ENCODE peak calls at places on chromosome X, in six cellular contexts. K, T, O, Y, J and N are unnamed samples.

GRCh38 chrX:87517571-87518141 is at the start of gene KLHL4:
- DNase-seq in K (no peak), T (peak; percentile 10), O (peak; percentile 56), Y (no peak), J (peak; percentile 18), N (peak; percentile 89)

GRCh38 chrX:153598541-153599191 is at the start of gene CCNQ:
- DNase-seq in K (no peak), T (no peak), O (no peak), Y (no peak), J (no peak), N (peak; percentile 61)

GRCh38 chrX:37420756-37421155 is 71.6 kb downstream of the PRRG1 start:
- DNase-seq in K (no peak), T (no peak), O (no peak), Y (no peak), J (no peak), N (no peak)

GRCh38 chrX:23373129-23373804 is 38.6 kb downstream of the PTCHD1 start:
- DNase-seq in K (no peak), T (no peak), O (no peak), Y (no peak), J (no peak), N (no peak)

GRCh38 chrX:149937881-149938426 is 337 bp downstream of the EOLA2 start:
- DNase-seq in K (no peak), T (no peak), O (no peak), Y (no peak), J (no peak), N (peak; percentile 45)

GRCh38 chrX:137194164-137194563 is 160.4 kb upstream of the GPR101 start:
- DNase-seq in K (no peak), T (no peak), O (no peak), Y (peak; percentile 37), J (no peak), N (peak; percentile 85)

GRCh38 chrX:44012484-44013096 is 39.4 kb upstream of the NDP start:
- DNase-seq in K (no peak), T (no peak), O (no peak), Y (no peak), J (no peak), N (no peak)

GRCh38 chrX:154719132-154719675 is 31.7 kb downstream of the GAB3 start:
- DNase-seq in K (peak; percentile 17), T (no peak), O (no peak), Y (no peak), J (no peak), N (no peak)

GRCh38 chrX:133413218-133413925 is 1.9 kb downstream of the GPC4 start:
- DNase-seq in K (no peak), T (no peak), O (no peak), Y (no peak), J (no peak), N (peak; percentile 50)

GRCh38 chrX:71393919-71394318 is 27.8 kb downstream of the TAF1 start:
- DNase-seq in K (no peak), T (no peak), O (no peak), Y (no peak), J (no peak), N (no peak)

GRCh38 chrX:103607385-103608304 is at the start of gene TCEAL3:
- DNase-seq in K (peak; percentile 22), T (peak; percentile 34), O (no peak), Y (peak; percentile 55), J (peak; percentile 19), N (peak; percentile 87)

GRCh38 chrX:124594017-124594651 is 247.8 kb downstream of the SH2D1A start:
- DNase-seq in K (no peak), T (no peak), O (no peak), Y (no peak), J (no peak), N (no peak)

GRCh38 chrX:51955200-51955599 is 61.8 kb downstream of the MAGED1 start:
- DNase-seq in K (no peak), T (no peak), O (no peak), Y (no peak), J (no peak), N (no peak)

GRCh38 chrX:123993326-123993725 is 31.8 kb downstream of the STAG2 start:
- DNase-seq in K (no peak), T (no peak), O (no peak), Y (no peak), J (no peak), N (no peak)

GRCh38 chrX:51614353-51614752 is 4.4 kb downstream of the CENPVL3 start:
- DNase-seq in K (no peak), T (no peak), O (no peak), Y (peak; percentile 13), J (no peak), N (peak; percentile 50)

GRCh38 chrX:39705299-39705698 is 392.5 kb downstream of the BCOR start:
- DNase-seq in K (no peak), T (no peak), O (peak; percentile 78), Y (no peak), J (peak; percentile 11), N (peak; percentile 69)

GRCh38 chrX:99752776-99753175 is 657.3 kb downstream of the PCDH19 start:
- DNase-seq in K (no peak), T (no peak), O (no peak), Y (no peak), J (no peak), N (no peak)

GRCh38 chrX:103586314-103586646 is 965 bp downstream of the TCEAL4 start:
- DNase-seq in K (no peak), T (no peak), O (no peak), Y (no peak), J (no peak), N (peak; percentile 59)

GRCh38 chrX:48578661-48579128 is 4.4 kb downstream of the RBM3 start:
- DNase-seq in K (no peak), T (no peak), O (no peak), Y (no peak), J (no peak), N (peak; percentile 47)

GRCh38 chrX:56978172-56978571 is 17.2 kb downstream of the SPIN3 start:
- DNase-seq in K (no peak), T (no peak), O (no peak), Y (no peak), J (no peak), N (peak; percentile 78)

GRCh38 chrX:13855689-13856425 is 39.0 kb upstream of the GPM6B start:
- DNase-seq in K (no peak), T (no peak), O (no peak), Y (no peak), J (no peak), N (no peak)